ENCODE peak calls at places on chromosomes 2 and 18, in eight cellular contexts. K is IMR-90; Y is kidney tubule cell; H is COR-L47; I is activated CD8-positive, alpha-beta memory T cell treated with anti-CD3 and anti-CD28 coated beads, Interleukin-2, amount 50 U/mL, for 48 hours; S is EL; J is fibroblast of pulmonary artery; E is T-helper 1 cell. P is an unnamed sample.

GRCh38 chr2:219553168-219553417 is 9.3 kb downstream of the TMEM198 start:
- DNase-seq in K (no peak), Y (no peak), H (no peak), I (no peak), S (no peak), J (no peak), E (no peak), P (no peak)

GRCh38 chr2:121599963-121600651 is 49.2 kb downstream of the CLASP1 start:
- DNase-seq in K (peak), Y (no peak), H (no peak), I (no peak), S (no peak), J (no peak), E (no peak), P (no peak)

GRCh38 chr18:11237066-11237465 is 87.7 kb upstream of the PIEZO2 start:
- DNase-seq in K (no peak), Y (no peak), H (no peak), I (no peak), S (no peak), J (no peak), E (no peak), P (no peak)

GRCh38 chr2:203432811-203433210 is 102.3 kb downstream of the RAPH1 start:
- DNase-seq in K (no peak), Y (no peak), H (no peak), I (no peak), S (no peak), J (no peak), E (no peak), P (no peak)

GRCh38 chr2:231522418-231523180 is 7.6 kb downstream of the NMUR1 start:
- DNase-seq in K (peak), Y (no peak), H (no peak), I (peak), S (peak), J (peak), E (no peak), P (no peak)

GRCh38 chr2:221958224-221958623 is 340.6 kb downstream of the PAX3 start:
- DNase-seq in K (no peak), Y (peak), H (no peak), I (no peak), S (no peak), J (peak), E (no peak), P (no peak)

GRCh38 chr2:172098650-172099471 is 3.8 kb downstream of the DLX2 start:
- DNase-seq in K (peak), Y (peak), H (peak), I (peak), S (peak), J (peak), E (no peak), P (no peak)

GRCh38 chr2:152513681-152514080 is 178.7 kb downstream of the FMNL2 start:
- DNase-seq in K (peak), Y (peak), H (no peak), I (no peak), S (peak), J (peak), E (no peak), P (no peak)

GRCh38 chr2:227412877-227413276 is 25.1 kb upstream of the SCYGR1 start:
- DNase-seq in K (no peak), Y (no peak), H (no peak), I (no peak), S (no peak), J (no peak), E (no peak), P (no peak)

GRCh38 chr2:237412646-237413292 is 1.2 kb downstream of the COL6A3 start:
- DNase-seq in K (no peak), Y (no peak), H (no peak), I (no peak), S (peak), J (no peak), E (no peak), P (no peak)

GRCh38 chr2:56053679-56054078 is 130.1 kb upstream of the EFEMP1 start:
- DNase-seq in K (no peak), Y (no peak), H (peak), I (no peak), S (no peak), J (no peak), E (no peak), P (no peak)

GRCh38 chr2:217650716-217651360 is 352.0 kb downstream of the TNS1 start:
- DNase-seq in K (peak), Y (peak), H (peak), I (no peak), S (peak), J (peak), E (no peak), P (no peak)

GRCh38 chr18:13222371-13223281 is 4.1 kb downstream of the LDLRAD4 start:
- DNase-seq in K (peak), Y (no peak), H (peak), I (no peak), S (no peak), J (peak), E (no peak), P (no peak)

GRCh38 chr2:179410552-179411356 is 146.1 kb upstream of the SESTD1 start:
- DNase-seq in K (peak), Y (peak), H (peak), I (no peak), S (peak), J (peak), E (no peak), P (no peak)

GRCh38 chr2:8524823-8525222 is 157.0 kb upstream of the ID2 start:
- DNase-seq in K (no peak), Y (no peak), H (no peak), I (no peak), S (no peak), J (no peak), E (no peak), P (no peak)

GRCh38 chr2:33763671-33764310 is 164.7 kb upstream of the FAM98A start:
- DNase-seq in K (no peak), Y (peak), H (no peak), I (no peak), S (no peak), J (no peak), E (no peak), P (no peak)

GRCh38 chr2:170817247-170817998 is 736 bp downstream of the GAD1 start:
- DNase-seq in K (peak), Y (peak), H (peak), I (peak), S (peak), J (peak), E (no peak), P (no peak)

GRCh38 chr2:157504623-157505022 is 60.7 kb upstream of the CYTIP start:
- DNase-seq in K (no peak), Y (no peak), H (no peak), I (no peak), S (no peak), J (no peak), E (no peak), P (no peak)

GRCh38 chr2:35503311-35503710 is 852.3 kb upstream of the CRIM1 start:
- DNase-seq in K (no peak), Y (no peak), H (no peak), I (no peak), S (no peak), J (no peak), E (no peak), P (no peak)

GRCh38 chr2:6526093-6526824 is 339.4 kb downstream of the CMPK2 start:
- DNase-seq in K (no peak), Y (peak), H (peak), I (no peak), S (no peak), J (no peak), E (no peak), P (no peak)

GRCh38 chr2:105237045-105237765 is 4.3 kb upstream of the GPR45 start:
- DNase-seq in K (no peak), Y (no peak), H (no peak), I (peak), S (no peak), J (no peak), E (peak), P (no peak)

GRCh38 chr2:223933098-223933800 is 11.9 kb downstream of the WDFY1 start:
- DNase-seq in K (no peak), Y (no peak), H (no peak), I (no peak), S (no peak), J (no peak), E (no peak), P (no peak)

GRCh38 chr2:2876350-2877042 is 501.1 kb downstream of the EIPR1 start:
- DNase-seq in K (no peak), Y (no peak), H (no peak), I (no peak), S (no peak), J (no peak), E (no peak), P (no peak)

GRCh38 chr18:23503967-23504352 is 649 bp downstream of the RMC1 start:
- DNase-seq in K (no peak), Y (no peak), H (no peak), I (no peak), S (no peak), J (peak), E (peak), P (no peak)

GRCh38 chr2:11659866-11660265 is 10.1 kb downstream of the NTSR2 start:
- DNase-seq in K (no peak), Y (no peak), H (no peak), I (no peak), S (no peak), J (no peak), E (no peak), P (no peak)

GRCh38 chr2:241534293-241534692 is 24.3 kb upstream of the BOK start:
- DNase-seq in K (no peak), Y (no peak), H (no peak), I (no peak), S (no peak), J (no peak), E (no peak), P (no peak)

GRCh38 chr18:22044474-22045220 is 124.7 kb upstream of the GATA6 start:
- DNase-seq in K (no peak), Y (no peak), H (no peak), I (no peak), S (no peak), J (no peak), E (no peak), P (no peak)

GRCh38 chr2:133717497-133717896 is 149.2 kb upstream of the NCKAP5 start:
- DNase-seq in K (no peak), Y (no peak), H (no peak), I (no peak), S (peak), J (no peak), E (no peak), P (no peak)

GRCh38 chr18:80147418-80148315 is 38.6 kb downstream of the ADNP2 start:
- DNase-seq in K (peak), Y (peak), H (peak), I (peak), S (peak), J (peak), E (peak), P (peak)

GRCh38 chr2:42268528-42269151 is 92.4 kb downstream of the COX7A2L start:
- DNase-seq in K (peak), Y (peak), H (no peak), I (no peak), S (no peak), J (peak), E (no peak), P (no peak)

GRCh38 chr2:165874445-165875039 is 79.0 kb downstream of the TTC21B start:
- DNase-seq in K (peak), Y (peak), H (peak), I (no peak), S (peak), J (peak), E (peak), P (no peak)

GRCh38 chr2:236109061-236109460 is 59.1 kb downstream of the GBX2 start:
- DNase-seq in K (no peak), Y (no peak), H (no peak), I (no peak), S (no peak), J (no peak), E (no peak), P (no peak)